ENCODE peak calls at places on chromosomes 3 and 15, in five cellular contexts. J is mesendoderm, A is mammary epithelial cell, P is aorta, T is IMR-90. N is an unnamed sample.

GRCh38 chr3:38689774-38690173 is 40.3 kb upstream of the SCN5A start:
- DNase-seq in P (no peak), J (no peak), T (peak), A (no peak), N (no peak)

GRCh38 chr15:68672781-68673205 is 94.0 kb downstream of the CORO2B start:
- DNase-seq in A (no peak), T (peak), P (no peak), J (peak), N (no peak)

GRCh38 chr3:50570508-50571279 is 1.4 kb downstream of the HEMK1 start:
- DNase-seq in J (no peak), A (no peak), T (no peak), P (no peak), N (no peak)

GRCh38 chr3:172658344-172659245 is 52.3 kb downstream of the NCEH1 start:
- DNase-seq in P (no peak), A (peak), T (peak), J (peak), N (no peak)

GRCh38 chr3:140008693-140008980 is 73.7 kb downstream of the CLSTN2 start:
- DNase-seq in P (no peak), T (no peak), J (no peak), A (no peak), N (no peak)

GRCh38 chr3:30554317-30554690 is 52.1 kb upstream of the TGFBR2 start:
- DNase-seq in T (no peak), A (no peak), P (no peak), J (no peak), N (no peak)

GRCh38 chr3:119632829-119633228 is 27.6 kb downstream of the POPDC2 start:
- DNase-seq in P (no peak), A (no peak), J (no peak), T (no peak), N (no peak)

GRCh38 chr3:14957933-14958332 is 10.6 kb downstream of the NR2C2 start:
- DNase-seq in A (no peak), P (no peak), T (no peak), J (no peak), N (no peak)

GRCh38 chr15:68010366-68010765 is 43.7 kb upstream of the PIAS1 start:
- DNase-seq in P (no peak), J (peak), A (no peak), T (no peak), N (no peak)

GRCh38 chr3:114903213-114903612 is 243.9 kb downstream of the ZBTB20 start:
- DNase-seq in P (no peak), J (no peak), T (peak), A (no peak), N (no peak)

GRCh38 chr3:77420316-77420715 is 380.4 kb downstream of the ROBO2 start:
- DNase-seq in J (no peak), A (no peak), P (no peak), T (no peak), N (no peak)

GRCh38 chr15:67076147-67076843 is 10.9 kb downstream of the SMAD3 start:
- DNase-seq in J (no peak), A (peak), P (peak), T (peak), N (no peak)

GRCh38 chr15:77738441-77739437 is 106.0 kb upstream of the LINGO1 start:
- DNase-seq in A (no peak), P (no peak), T (no peak), J (no peak), N (no peak)

GRCh38 chr15:32852771-32853170 is 135.0 kb downstream of the GREM1 start:
- DNase-seq in T (no peak), A (no peak), J (peak), P (no peak), N (no peak)

GRCh38 chr3:187208159-187208558 is 10.9 kb downstream of the RTP1 start:
- DNase-seq in T (peak), J (no peak), A (peak), P (no peak), N (no peak)

GRCh38 chr3:175386630-175387029 is 527.5 kb downstream of the NAALADL2 start:
- DNase-seq in A (peak), J (peak), P (no peak), T (peak), N (no peak)

GRCh38 chr3:16319307-16319706 is 54.3 kb downstream of the OXNAD1 start:
- DNase-seq in P (no peak), A (no peak), T (no peak), J (peak), N (no peak)

GRCh38 chr3:185335799-185336198 is 27.1 kb upstream of the MAP3K13 start:
- DNase-seq in J (peak), T (peak), P (no peak), A (peak), N (no peak)

GRCh38 chr3:58518304-58518789 is 18.6 kb downstream of the ACOX2 start:
- DNase-seq in T (no peak), P (no peak), A (no peak), J (peak), N (no peak)

GRCh38 chr3:98645039-98645438 is 51.6 kb upstream of the CPOX start:
- DNase-seq in A (peak), T (no peak), P (no peak), J (peak), N (no peak)

GRCh38 chr15:70504305-70504951 is 258.9 kb downstream of the UACA start:
- DNase-seq in T (peak), A (peak), J (peak), P (peak), N (peak)

GRCh38 chr15:60507596-60508424 is 28.9 kb upstream of the ICE2 start:
- DNase-seq in J (peak), A (peak), T (peak), P (no peak), N (no peak)

GRCh38 chr3:37981348-37981664 is 9.3 kb upstream of the VILL start:
- DNase-seq in P (no peak), J (no peak), T (no peak), A (no peak), N (no peak)

GRCh38 chr15:77905301-77905920 is 172.1 kb downstream of the TBC1D2B start:
- DNase-seq in A (no peak), T (no peak), P (no peak), J (no peak), N (no peak)

GRCh38 chr15:93057618-93058017 is 31.4 kb downstream of the RGMA start:
- DNase-seq in P (no peak), T (no peak), A (no peak), J (no peak), N (no peak)

GRCh38 chr15:39283531-39283930 is 297.3 kb upstream of the THBS1 start:
- DNase-seq in A (no peak), T (peak), J (no peak), P (no peak), N (no peak)

GRCh38 chr3:56771376-56771775 is 30.4 kb downstream of the ARHGEF3 start:
- DNase-seq in A (no peak), T (no peak), P (no peak), J (no peak), N (no peak)

GRCh38 chr3:13831386-13831996 is 48.4 kb downstream of the WNT7A start:
- DNase-seq in P (no peak), J (no peak), A (no peak), T (no peak), N (no peak)

GRCh38 chr3:108202080-108202479 is 20.1 kb downstream of the IFT57 start:
- DNase-seq in P (no peak), A (no peak), J (no peak), T (peak), N (no peak)

GRCh38 chr3:64291956-64292355 is 66.7 kb upstream of the PRICKLE2 start:
- DNase-seq in A (no peak), J (no peak), T (peak), P (no peak), N (no peak)
- H3K27ac ChIP-seq in A (no peak), J (no peak), T (no peak), P (no peak), N (peak)

GRCh38 chr3:100041328-100041749 is 73.0 kb downstream of the FILIP1L start:
- DNase-seq in J (peak), A (peak), T (peak), P (no peak), N (no peak)
- H3K27ac ChIP-seq in J (no peak), A (peak), T (peak), P (peak), N (peak)

GRCh38 chr15:57551717-57552677 is 39.7 kb upstream of the MYZAP start:
- DNase-seq in A (peak), T (peak), J (peak), P (no peak), N (no peak)
- H3K27ac ChIP-seq in A (peak), T (no peak), J (peak), P (no peak), N (peak)

GRCh38 chr3:191721390-191721801 is 260.4 kb downstream of the PYDC2 start:
- DNase-seq in A (peak), J (no peak), T (no peak), P (no peak), N (no peak)

GRCh38 chr3:191727338-191727737 is 266.4 kb downstream of the PYDC2 start:
- DNase-seq in J (no peak), A (no peak), T (no peak), P (no peak), N (no peak)

DNA sequence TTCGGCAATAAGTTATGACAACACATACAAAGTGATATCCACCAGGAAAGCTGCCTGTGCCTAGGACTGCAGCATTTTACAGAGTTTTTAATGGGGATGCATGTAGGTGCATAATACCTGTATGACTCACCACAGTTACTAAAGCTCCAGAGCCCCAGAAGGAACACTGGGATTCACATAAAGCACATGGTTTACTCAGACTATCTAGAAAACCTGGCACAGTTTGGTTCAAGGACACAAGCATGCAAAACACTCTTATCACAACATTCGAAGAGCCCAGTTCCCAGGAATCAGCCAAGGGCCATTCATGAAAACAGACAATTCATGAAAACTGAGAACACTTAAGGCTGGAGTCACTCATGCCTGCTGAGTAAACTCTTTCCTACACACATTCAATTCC is 261.0 kb downstream of the PYDC2 start:
- DNase-seq in P (no peak), A (peak), T (no peak), J (no peak), N (no peak)
- H3K27ac ChIP-seq in P (no peak), A (no peak), T (no peak), J (no peak), N (no peak)

DNA sequence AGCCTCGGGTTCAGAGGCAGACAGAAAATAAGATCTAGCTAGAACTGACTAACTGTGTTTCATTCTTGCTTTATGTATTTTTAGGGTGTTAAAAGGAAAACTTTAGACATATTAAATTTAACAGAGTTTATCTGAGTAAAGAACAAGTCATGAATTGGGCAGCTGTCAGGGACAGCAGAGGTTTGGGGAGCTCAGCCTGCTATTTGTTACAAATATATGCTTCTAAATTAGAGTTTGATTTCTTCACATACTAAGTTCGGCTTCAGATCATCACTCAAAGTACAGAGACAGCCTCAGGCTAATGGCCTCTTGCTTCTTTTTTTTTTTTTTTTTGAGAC is 21.9 kb downstream of the EFCC1 start:
- DNase-seq in P (no peak), A (no peak), J (no peak), T (no peak), N (no peak)
- H3K27ac ChIP-seq in P (no peak), A (no peak), J (no peak), T (peak), N (no peak)

GRCh38 chr3:195774917-195775316 is 36.8 kb downstream of the MUC4 start:
- DNase-seq in T (no peak), J (peak), A (no peak), P (peak), N (no peak)
- H3K27ac ChIP-seq in T (no peak), J (no peak), A (no peak), P (no peak), N (no peak)

GRCh38 chr15:57519806-57520205 is 71.9 kb upstream of the MYZAP start:
- DNase-seq in J (no peak), T (no peak), P (no peak), A (no peak), N (no peak)

GRCh38 chr15:57518779-57519410 is 72.8 kb upstream of the MYZAP start:
- DNase-seq in A (no peak), T (no peak), J (no peak), P (no peak), N (no peak)

GRCh38 chr15:57521503-57521902 is 70.2 kb upstream of the MYZAP start:
- DNase-seq in P (no peak), J (no peak), T (no peak), A (no peak), N (no peak)

GRCh38 chr15:57525581-57525980 is 66.1 kb upstream of the MYZAP start:
- DNase-seq in A (no peak), J (no peak), P (no peak), T (no peak), N (no peak)

GRCh38 chr15:57522148-57522547 is 69.6 kb upstream of the MYZAP start:
- DNase-seq in A (no peak), J (no peak), T (no peak), P (no peak), N (no peak)
- H3K27ac ChIP-seq in A (no peak), J (no peak), T (no peak), P (no peak), N (no peak)